ENCODE peak calls at places on chromosome 3, in seven cellular contexts. K is fibroblast of lung; F is IMR-90; J is GM23338; E is left lung; G is ovary; U is effector memory CD4-positive, alpha-beta T cell. X is an unnamed sample.

GRCh38 chr3:64848822-64849221 is 161.0 kb upstream of the ADAMTS9 start:
- DNase-seq in K (peak), U (no peak), G (no peak), J (no peak), F (peak), E (no peak), X (no peak)

GRCh38 chr3:41467481-41467880 is 268.2 kb downstream of the CTNNB1 start:
- DNase-seq in E (no peak), U (no peak), F (no peak), G (no peak), J (no peak), K (no peak), X (no peak)

GRCh38 chr3:13563911-13564310 is 15.0 kb downstream of the FBLN2 start:
- DNase-seq in F (no peak), U (no peak), K (no peak), E (no peak), J (no peak), G (no peak), X (no peak)

GRCh38 chr3:15367059-15367458 is 34.7 kb upstream of the SH3BP5 start:
- DNase-seq in K (peak), E (no peak), G (no peak), U (no peak), J (no peak), F (peak), X (no peak)

GRCh38 chr3:59247402-59247841 is 197.6 kb upstream of the CFAP20DC start:
- DNase-seq in E (no peak), J (no peak), U (no peak), F (peak), K (no peak), G (no peak), X (no peak)

GRCh38 chr3:757711-758110 is 335.1 kb upstream of the CNTN6 start:
- DNase-seq in U (no peak), G (no peak), J (no peak), E (no peak), F (no peak), K (no peak), X (no peak)

GRCh38 chr3:25091938-25092337 is 336.1 kb upstream of the RARB start:
- DNase-seq in E (no peak), K (no peak), U (no peak), F (no peak), G (no peak), J (no peak), X (no peak)

GRCh38 chr3:36373084-36373483 is 7.2 kb upstream of the STAC start:
- DNase-seq in E (no peak), K (peak), G (no peak), U (no peak), F (peak), J (no peak), X (no peak)

GRCh38 chr3:22353126-22353525 is 602.1 kb upstream of the ZNF385D start:
- DNase-seq in E (no peak), J (no peak), U (no peak), G (no peak), F (no peak), K (no peak), X (no peak)

GRCh38 chr3:127177226-127177625 is 15.7 kb upstream of the PRR23E start:
- DNase-seq in E (no peak), U (no peak), K (no peak), G (peak), F (no peak), J (no peak), X (no peak)

GRCh38 chr3:35473956-35474355 is 165.4 kb upstream of the ARPP21 start:
- DNase-seq in E (no peak), J (no peak), G (no peak), U (no peak), F (no peak), K (no peak), X (no peak)

GRCh38 chr3:37456270-37456708 is 281.9 kb upstream of the LRRFIP2 start:
- DNase-seq in K (peak), G (peak), J (peak), E (peak), U (no peak), F (no peak), X (no peak)

GRCh38 chr3:113698891-113699465 is 2.5 kb upstream of the USF3 start:
- DNase-seq in E (peak), K (peak), G (peak), J (peak), F (peak), U (no peak), X (no peak)

GRCh38 chr3:45011756-45012441 is 14.2 kb upstream of the CLEC3B start:
- DNase-seq in J (no peak), E (no peak), K (peak), U (no peak), G (peak), F (peak), X (no peak)

GRCh38 chr3:88141458-88142083 is 8.2 kb upstream of the C3orf38 start:
- DNase-seq in G (no peak), F (peak), K (peak), J (no peak), E (no peak), U (no peak), X (no peak)

GRCh38 chr3:111579495-111579894 is 15.7 kb downstream of the ZBED2 start:
- DNase-seq in J (no peak), F (no peak), U (no peak), E (no peak), K (no peak), G (no peak), X (no peak)

GRCh38 chr3:156477306-156477705 is 77.6 kb downstream of the SSR3 start:
- DNase-seq in K (no peak), G (no peak), J (peak), E (no peak), U (no peak), F (peak), X (no peak)

GRCh38 chr3:123832712-123833397 is 51.3 kb downstream of the MYLK start:
- DNase-seq in K (no peak), F (no peak), G (no peak), U (no peak), J (no peak), E (no peak), X (no peak)

GRCh38 chr3:105686324-105686897 is 182.4 kb downstream of the CBLB start:
- DNase-seq in E (no peak), J (peak), F (peak), K (peak), G (no peak), U (no peak), X (no peak)

GRCh38 chr3:183114779-183115178 is 15.5 kb upstream of the MCCC1 start:
- DNase-seq in G (no peak), E (no peak), U (no peak), K (no peak), F (no peak), J (peak), X (no peak)

GRCh38 chr3:19272296-19272695 is 124.0 kb downstream of the KCNH8 start:
- DNase-seq in F (no peak), J (no peak), E (no peak), G (no peak), K (no peak), U (no peak), X (no peak)

GRCh38 chr3:100635273-100635701 is 25.9 kb downstream of the ADGRG7 start:
- DNase-seq in G (no peak), J (no peak), F (no peak), E (no peak), K (no peak), U (no peak), X (no peak)

GRCh38 chr3:42829628-42830436 is 20.6 kb downstream of the ACKR2 start:
- DNase-seq in K (no peak), E (no peak), F (no peak), J (no peak), U (no peak), G (no peak), X (no peak)

GRCh38 chr3:179733797-179734196 is 81.0 kb downstream of the USP13 start:
- DNase-seq in U (no peak), F (no peak), J (no peak), G (no peak), E (no peak), K (no peak), X (no peak)

GRCh38 chr3:16839271-16840110 is 45.3 kb upstream of the PLCL2 start:
- DNase-seq in G (no peak), J (no peak), E (no peak), F (no peak), K (no peak), U (no peak), X (no peak)

GRCh38 chr3:115975353-115975752 is 352.0 kb downstream of the GAP43 start:
- DNase-seq in K (peak), J (no peak), E (no peak), F (peak), G (no peak), U (no peak), X (no peak)

GRCh38 chr3:102474207-102474606 is 39.4 kb downstream of the ZPLD1 start:
- DNase-seq in U (no peak), G (no peak), K (no peak), F (no peak), E (no peak), J (no peak), X (no peak)

GRCh38 chr3:197297020-197297419 is 1.4 kb downstream of the DLG1 start:
- DNase-seq in G (no peak), F (no peak), U (no peak), J (no peak), K (no peak), E (no peak), X (no peak)

GRCh38 chr3:127542441-127542952 is 48.0 kb downstream of the TPRA1 start:
- DNase-seq in K (no peak), U (no peak), E (peak), J (no peak), G (no peak), F (no peak), X (no peak)

GRCh38 chr3:177800565-177800964 is 603.3 kb upstream of the TBL1XR1 start:
- DNase-seq in K (no peak), G (no peak), U (no peak), E (no peak), F (peak), J (no peak), X (no peak)

GRCh38 chr3:65666426-65667091 is 372.2 kb downstream of the MAGI1 start:
- DNase-seq in J (peak), U (no peak), K (no peak), F (peak), G (no peak), E (no peak), X (no peak)

GRCh38 chr3:100107227-100107626 is 7.1 kb downstream of the FILIP1L start:
- DNase-seq in E (no peak), F (peak), G (no peak), J (no peak), U (no peak), K (peak), X (no peak)

GRCh38 chr3:57518276-57518914 is 25.7 kb downstream of the DNAH12 start:
- DNase-seq in U (no peak), F (peak), E (no peak), K (no peak), J (no peak), G (no peak), X (no peak)

GRCh38 chr3:140931016-140931454 is 10.6 kb upstream of the SLC25A36 start:
- DNase-seq in E (no peak), F (no peak), J (peak), U (no peak), G (no peak), K (no peak), X (no peak)

GRCh38 chr3:174397848-174398247 is 461.3 kb upstream of the NAALADL2 start:
- DNase-seq in E (no peak), F (peak), G (no peak), U (no peak), J (peak), K (peak), X (no peak)

GRCh38 chr3:43097681-43098080 is 8.2 kb downstream of the POMGNT2 start:
- DNase-seq in E (no peak), J (no peak), K (no peak), U (no peak), F (no peak), G (no peak), X (no peak)

GRCh38 chr3:72303926-72304325 is 519.0 kb upstream of the PROK2 start:
- DNase-seq in U (no peak), K (no peak), J (peak), E (no peak), F (no peak), G (no peak), X (no peak)

DNA sequence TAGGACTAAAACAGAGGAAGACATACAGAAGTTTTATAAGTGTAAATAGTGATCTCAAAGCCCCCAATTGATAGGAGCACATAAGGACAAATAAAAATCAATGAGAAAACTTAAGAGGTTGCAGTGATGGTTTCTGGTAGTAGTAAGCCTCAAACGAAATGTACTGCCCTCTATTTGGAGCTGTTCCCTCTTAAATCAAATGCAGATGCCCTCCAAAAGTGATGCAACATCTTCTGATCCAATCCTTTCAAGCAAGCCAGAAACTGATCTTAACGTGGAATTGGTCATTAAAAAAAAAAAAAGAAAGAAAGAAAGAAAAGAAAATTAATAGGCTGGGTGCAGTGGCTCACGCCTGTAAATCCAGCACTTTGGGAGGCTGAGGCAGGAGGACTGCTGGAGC is 259.3 kb downstream of the ZBTB20 start:
- DNase-seq in F (no peak), G (no peak), J (no peak), K (peak), U (no peak), E (no peak), X (no peak)
- H3K27ac ChIP-seq in F (no peak), G (no peak), J (no peak), K (no peak), U (no peak), E (no peak), X (no peak)

GRCh38 chr3:108103040-108103751 is 12.4 kb upstream of the CD47 start:
- DNase-seq in G (no peak), J (peak), E (no peak), U (no peak), K (no peak), F (no peak), X (no peak)

GRCh38 chr3:108106031-108106430 is 15.2 kb upstream of the CD47 start:
- DNase-seq in K (peak), U (no peak), E (no peak), J (no peak), G (no peak), F (peak), X (no peak)

GRCh38 chr3:108106449-108106848 is 15.6 kb upstream of the CD47 start:
- DNase-seq in G (no peak), F (no peak), E (no peak), J (no peak), K (no peak), U (no peak), X (no peak)

GRCh38 chr3:108102420-108103039 is 11.7 kb upstream of the CD47 start:
- DNase-seq in F (no peak), E (no peak), U (no peak), J (no peak), K (no peak), G (no peak), X (no peak)

DNA sequence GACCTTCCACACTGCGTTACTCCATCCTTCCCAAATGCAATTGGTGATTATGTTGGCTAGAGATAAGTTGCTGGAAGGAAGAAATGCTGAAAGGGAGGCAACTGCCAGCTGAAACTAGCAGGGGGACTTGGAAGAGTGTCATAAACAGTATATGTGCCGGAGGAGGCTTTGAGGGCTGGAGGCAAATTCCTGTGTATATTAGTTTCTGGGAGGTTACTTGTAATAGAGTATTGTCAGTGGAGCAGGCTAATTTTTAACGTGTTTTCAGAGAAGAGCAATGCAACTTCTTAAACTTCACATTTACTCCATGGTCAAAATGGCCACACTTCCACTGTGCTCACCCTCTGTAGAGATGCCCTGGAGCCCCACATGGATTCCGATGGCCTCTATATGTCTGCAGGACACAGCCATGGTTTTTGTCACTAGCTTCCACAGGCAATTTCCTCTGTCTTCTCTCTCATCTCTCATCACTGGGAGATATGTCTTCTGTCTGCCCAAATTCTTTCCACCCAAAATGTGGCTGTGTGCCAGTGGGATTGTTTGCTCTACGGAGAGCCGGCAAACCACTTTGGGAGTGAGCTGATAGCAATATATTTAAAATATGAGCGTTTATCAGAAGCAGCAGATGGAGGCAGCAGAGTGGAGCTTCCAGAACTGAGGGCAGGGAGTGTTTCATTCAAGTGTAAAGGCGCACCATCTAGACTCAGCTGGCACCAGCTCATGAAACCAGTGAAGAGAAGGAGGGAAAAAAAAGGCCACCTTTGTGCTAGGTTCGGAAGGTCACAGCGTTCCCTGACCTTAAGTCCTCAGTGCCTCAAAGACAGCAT is 13.4 kb upstream of the CD47 start:
- DNase-seq in G (peak), J (no peak), U (no peak), E (no peak), F (peak), K (peak), X (no peak)
- H3K27ac ChIP-seq in G (no peak), J (no peak), U (no peak), E (no peak), F (peak), K (no peak), X (no peak)

GRCh38 chr3:23629181-23629893 is 176.4 kb upstream of the UBE2E1 start:
- DNase-seq in F (peak), J (no peak), E (no peak), U (no peak), G (no peak), K (peak), X (no peak)
- H3K27ac ChIP-seq in F (no peak), J (no peak), E (no peak), U (no peak), G (no peak), K (no peak), X (no peak)

GRCh38 chr3:191484461-191484860 is 23.5 kb downstream of the PYDC2 start:
- DNase-seq in U (no peak), E (no peak), J (no peak), G (no peak), F (no peak), K (no peak), X (no peak)
- H3K27ac ChIP-seq in U (no peak), E (no peak), J (no peak), G (no peak), F (no peak), K (no peak), X (no peak)

GRCh38 chr3:149584236-149584635 is 73.6 kb downstream of the WWTR1 start:
- DNase-seq in G (no peak), F (no peak), E (no peak), J (no peak), K (no peak), U (no peak), X (no peak)

GRCh38 chr3:149579838-149580542 is 77.8 kb downstream of the WWTR1 start:
- DNase-seq in G (no peak), K (peak), U (no peak), E (no peak), J (no peak), F (peak), X (no peak)

GRCh38 chr3:149581248-149581647 is 76.6 kb downstream of the WWTR1 start:
- DNase-seq in U (no peak), K (no peak), F (no peak), E (no peak), G (no peak), J (no peak), X (no peak)

GRCh38 chr3:149582395-149582794 is 75.4 kb downstream of the WWTR1 start:
- DNase-seq in E (no peak), G (no peak), K (no peak), F (no peak), J (no peak), U (no peak), X (no peak)

DNA sequence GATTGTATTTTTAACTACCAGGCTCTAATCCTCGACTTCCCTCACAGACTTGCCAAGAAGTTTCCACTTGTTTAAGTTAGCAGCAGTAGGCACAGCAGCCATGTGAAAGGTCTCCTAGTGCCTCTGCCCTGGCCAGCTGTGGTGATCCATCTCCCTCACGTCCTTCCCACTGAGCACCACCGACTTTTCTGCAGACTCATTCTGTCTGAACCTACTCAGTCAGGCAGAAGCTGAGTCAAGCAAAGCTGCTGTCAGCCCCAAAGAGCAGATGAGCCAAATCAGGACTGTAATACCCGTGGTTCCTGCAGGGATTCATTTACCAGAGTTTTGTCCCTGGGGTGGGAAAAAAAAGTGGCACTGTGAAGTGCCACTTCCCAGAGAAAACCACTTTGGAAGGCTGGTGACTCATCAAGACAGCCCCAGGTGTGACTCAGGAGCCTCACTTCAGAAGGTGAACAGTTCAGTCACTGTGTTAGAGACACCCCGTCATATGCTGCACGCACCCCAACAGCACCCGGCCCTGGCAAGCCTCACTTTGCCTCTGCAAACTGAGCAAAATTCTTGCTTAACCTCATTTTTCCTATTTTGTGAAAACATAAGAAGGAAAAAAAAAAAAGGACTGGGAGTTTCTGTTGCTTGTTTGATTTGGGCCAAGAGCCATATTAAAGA is 76.0 kb downstream of the WWTR1 start:
- DNase-seq in U (no peak), G (no peak), K (peak), F (peak), J (no peak), E (peak), X (no peak)
- H3K27ac ChIP-seq in U (no peak), G (peak), K (peak), F (peak), J (no peak), E (peak), X (no peak)

GRCh38 chr3:11530153-11530721 is 113.5 kb downstream of the VGLL4 start:
- DNase-seq in F (peak), U (no peak), K (peak), J (no peak), G (peak), E (no peak), X (peak)

GRCh38 chr3:11534011-11534782 is 109.5 kb downstream of the VGLL4 start:
- DNase-seq in F (no peak), J (no peak), K (no peak), U (no peak), G (peak), E (no peak), X (no peak)

GRCh38 chr3:11532865-11533490 is 110.7 kb downstream of the VGLL4 start:
- DNase-seq in G (peak), E (no peak), F (peak), K (peak), U (no peak), J (no peak), X (no peak)

GRCh38 chr3:11534783-11535081 is 109.0 kb downstream of the VGLL4 start:
- DNase-seq in J (no peak), G (no peak), F (no peak), K (no peak), E (no peak), U (no peak), X (no peak)

GRCh38 chr3:11529281-11529680 is 114.4 kb downstream of the VGLL4 start:
- DNase-seq in E (no peak), U (no peak), J (no peak), K (no peak), F (peak), G (peak), X (no peak)
- H3K27ac ChIP-seq in E (no peak), U (no peak), J (no peak), K (peak), F (peak), G (peak), X (no peak)

GRCh38 chr3:46968783-46969428 is 7.6 kb downstream of the CCDC12 start:
- DNase-seq in U (no peak), K (no peak), F (no peak), J (no peak), E (no peak), G (no peak), X (no peak)
- H3K27ac ChIP-seq in U (peak), K (no peak), F (no peak), J (no peak), E (peak), G (no peak), X (no peak)